ENCODE peak calls at places on chromosomes 1 and 21, in five cellular contexts. C is RKO, I is T-helper 17 cell, V is WTC11, B is GM04503. T is an unnamed sample.

GRCh38 chr21:43352568-43353281 is 74.2 kb downstream of the SIK1 start:
- DNase-seq in B (no peak), V (no peak), I (no peak), C (peak), T (no peak)

GRCh38 chr1:6358144-6358624 is 35.4 kb downstream of the ACOT7 start:
- DNase-seq in I (no peak), B (no peak), V (no peak), C (no peak), T (no peak)

GRCh38 chr1:107683683-107684082 is 281.3 kb downstream of the VAV3 start:
- DNase-seq in C (no peak), B (no peak), I (no peak), V (no peak), T (no peak)

GRCh38 chr1:3883194-3883920 is 16.7 kb downstream of the C1orf174 start:
- DNase-seq in B (no peak), V (no peak), I (no peak), C (no peak), T (no peak)

GRCh38 chr1:11376981-11377583 is 101.9 kb upstream of the DISP3 start:
- DNase-seq in C (no peak), V (no peak), B (no peak), I (no peak), T (no peak)

GRCh38 chr1:207362962-207363858 is 41.7 kb downstream of the CD55 start:
- DNase-seq in I (no peak), C (no peak), B (no peak), V (no peak), T (no peak)

GRCh38 chr1:85448358-85448757 is 16.6 kb downstream of the DDAH1 start:
- DNase-seq in B (peak), V (no peak), I (no peak), C (no peak), T (no peak)

GRCh38 chr1:116218922-116219321 is 107.7 kb downstream of the MAB21L3 start:
- DNase-seq in I (no peak), B (no peak), V (no peak), C (no peak), T (no peak)

GRCh38 chr21:45384656-45385548 is 20.1 kb upstream of the COL18A1 start:
- DNase-seq in B (no peak), I (no peak), V (no peak), C (no peak), T (no peak)

GRCh38 chr1:77571642-77572041 is 110.8 kb downstream of the ZZZ3 start:
- DNase-seq in I (no peak), V (no peak), C (no peak), B (no peak), T (no peak)

GRCh38 chr1:116168277-116169032 is 57.3 kb downstream of the MAB21L3 start:
- DNase-seq in C (no peak), V (peak), B (no peak), I (peak), T (peak)

GRCh38 chr1:46643368-46643775 is 24.8 kb downstream of the ATPAF1 start:
- DNase-seq in B (peak), C (no peak), V (no peak), I (no peak), T (no peak)

GRCh38 chr1:29498126-29499100 is 262.1 kb downstream of the PTPRU start:
- DNase-seq in V (no peak), B (no peak), C (no peak), I (no peak), T (no peak)

GRCh38 chr1:5951846-5952410 is 40.3 kb downstream of the NPHP4 start:
- DNase-seq in B (no peak), C (no peak), I (no peak), V (no peak), T (no peak)

GRCh38 chr1:236502972-236503639 is 20.7 kb upstream of the LGALS8 start:
- DNase-seq in C (no peak), I (no peak), V (peak), B (no peak), T (no peak)

GRCh38 chr1:39958801-39959200 is 3.9 kb downstream of the MFSD2A start:
- DNase-seq in C (no peak), V (no peak), B (no peak), I (no peak), T (no peak)

GRCh38 chr1:12166834-12167492 is at the start of gene TNFRSF1B:
- DNase-seq in I (peak), B (no peak), V (peak), C (no peak), T (peak)

GRCh38 chr1:198529414-198529813 is 11.1 kb downstream of the ATP6V1G3 start:
- DNase-seq in C (no peak), I (no peak), B (peak), V (no peak), T (no peak)

GRCh38 chr21:33478182-33478581 is 1.6 kb downstream of the TMEM50B start:
- DNase-seq in I (no peak), V (no peak), C (no peak), B (no peak), T (no peak)

GRCh38 chr1:164725401-164725800 is 166.4 kb downstream of the PBX1 start:
- DNase-seq in B (peak), I (no peak), C (no peak), V (no peak), T (no peak)

GRCh38 chr1:171139890-171140289 is 45.2 kb upstream of the FMO2 start:
- DNase-seq in B (no peak), C (no peak), I (no peak), V (no peak), T (no peak)

GRCh38 chr1:151816964-151817730 is 11.9 kb upstream of the LINGO4 start:
- DNase-seq in I (no peak), B (no peak), V (no peak), C (no peak), T (no peak)

GRCh38 chr1:179175011-179175934 is 54.2 kb downstream of the ABL2 start:
- DNase-seq in C (peak), B (peak), I (no peak), V (no peak), T (no peak)

GRCh38 chr1:105072850-105073249 is 1323.2 kb downstream of the AMY1C start:
- DNase-seq in C (no peak), B (no peak), I (no peak), V (peak), T (no peak)

GRCh38 chr1:91499904-91500755 is 521 bp upstream of the CDC7 start:
- DNase-seq in B (no peak), V (no peak), I (no peak), C (no peak), T (no peak)

GRCh38 chr21:29888437-29888836 is 51.4 kb downstream of the GRIK1 start:
- DNase-seq in B (no peak), V (no peak), I (no peak), C (no peak), T (no peak)

GRCh38 chr21:20882462-20883415 is 115.5 kb upstream of the NCAM2 start:
- DNase-seq in C (peak), I (no peak), V (peak), B (no peak), T (no peak)

GRCh38 chr1:11505591-11506538 is 26.9 kb downstream of the DISP3 start:
- DNase-seq in I (no peak), C (no peak), V (no peak), B (no peak), T (no peak)

GRCh38 chr1:231856894-231857293 is 230.3 kb downstream of the DISC1 start:
- DNase-seq in B (no peak), C (no peak), I (no peak), V (no peak), T (no peak)

GRCh38 chr1:205746757-205747412 is 3.1 kb downstream of the NUCKS1 start:
- DNase-seq in C (peak), B (no peak), V (no peak), I (no peak), T (no peak)

GRCh38 chr1:2928733-2929325 is 92.4 kb upstream of the ACTRT2 start:
- DNase-seq in V (no peak), C (no peak), I (no peak), B (no peak), T (no peak)

GRCh38 chr1:166730299-166730888 is 108.9 kb upstream of the POGK start:
- DNase-seq in V (no peak), I (no peak), B (no peak), C (peak), T (no peak)

GRCh38 chr1:47843059-47843458 is 154.1 kb downstream of the TRABD2B start:
- DNase-seq in V (no peak), B (no peak), I (no peak), C (no peak), T (no peak)

GRCh38 chr1:11845641-11846335 is 1.8 kb downstream of the NPPA start:
- DNase-seq in C (no peak), V (no peak), B (no peak), I (no peak), T (no peak)